ENCODE peak calls at places on chromosomes 11 and 22, in four cellular contexts. I is activated naive CD4-positive, alpha-beta T cell treated with Interleukin-2 at 50 U/mL for 16 hours; R is IMR-90; C is hypothalamus. S is an unnamed sample.

GRCh38 chr11:61736310-61736709 is 16.1 kb upstream of the MYRF start:
- DNase-seq in I (no peak), R (no peak), C (no peak), S (no peak)

GRCh38 chr22:48576333-48577013 is 1251.2 kb downstream of the BRD1 start:
- DNase-seq in I (no peak), R (no peak), C (peak), S (peak)

GRCh38 chr11:5129457-5129877 is 8.7 kb downstream of the OR52A5 start:
- DNase-seq in I (no peak), R (peak), C (no peak), S (no peak)

GRCh38 chr11:41498726-41499125 is 39.3 kb upstream of the LRRC4C start:
- DNase-seq in I (no peak), R (no peak), C (no peak), S (no peak)

GRCh38 chr11:62133328-62134065 is 9.7 kb downstream of the INCENP start:
- DNase-seq in I (no peak), R (no peak), C (no peak), S (no peak)

GRCh38 chr11:952406-953385 is 27.0 kb downstream of the AP2A2 start:
- DNase-seq in I (no peak), R (peak), C (no peak), S (no peak)

GRCh38 chr22:19591568-19591967 is 67.4 kb upstream of the CLDN5 start:
- DNase-seq in I (no peak), R (no peak), C (no peak), S (no peak)

GRCh38 chr22:30241576-30242371 is 4.8 kb downstream of the LIF start:
- DNase-seq in I (no peak), R (peak), C (no peak), S (no peak)

GRCh38 chr22:49632199-49633009 is 195.3 kb downstream of the BRD1 start:
- DNase-seq in I (no peak), R (peak), C (peak), S (peak)

GRCh38 chr11:25037431-25037830 is 540.6 kb downstream of the LUZP2 start:
- DNase-seq in I (no peak), R (no peak), C (no peak), S (no peak)

GRCh38 chr11:66626926-66627325 is 10.5 kb downstream of the RBM14 start:
- DNase-seq in I (no peak), R (no peak), C (no peak), S (no peak)

GRCh38 chr11:123174196-123175183 is 20.6 kb downstream of the CLMP start:
- DNase-seq in I (no peak), R (peak), C (no peak), S (no peak)

GRCh38 chr22:48091656-48092223 is 1329.3 kb downstream of the TBC1D22A start:
- DNase-seq in I (no peak), R (no peak), C (no peak), S (no peak)

GRCh38 chr11:26286472-26287066 is 45.4 kb upstream of the ANO3 start:
- DNase-seq in I (no peak), R (peak), C (no peak), S (no peak)

GRCh38 chr11:304061-304506 is 3.5 kb upstream of the IFITM2 start:
- DNase-seq in I (no peak), R (no peak), C (no peak), S (no peak)

GRCh38 chr22:46331496-46331895 is 4.0 kb upstream of the TRMU start:
- DNase-seq in I (no peak), R (no peak), C (no peak), S (no peak)

GRCh38 chr11:60772666-60773065 is 12.5 kb upstream of the MS4A10 start:
- DNase-seq in I (no peak), R (no peak), C (no peak), S (no peak)

GRCh38 chr11:78808903-78809302 is 234.2 kb upstream of the NARS2 start:
- DNase-seq in I (no peak), R (no peak), C (no peak), S (no peak)

GRCh38 chr11:57751676-57752253 is at the start of gene BTBD18:
- DNase-seq in I (no peak), R (peak), C (no peak), S (no peak)

GRCh38 chr11:116984589-116984988 is 113.6 kb downstream of the SIK3 start:
- DNase-seq in I (no peak), R (peak), C (no peak), S (no peak)

GRCh38 chr11:112412383-112412782 is 151.7 kb upstream of the PLET1 start:
- DNase-seq in I (no peak), R (no peak), C (no peak), S (no peak)

GRCh38 chr11:68663482-68664010 is 20.8 kb upstream of the GAL start:
- DNase-seq in I (no peak), R (no peak), C (no peak), S (no peak)

GRCh38 chr11:70456921-70457532 is 58.7 kb downstream of the CTTN start:
- DNase-seq in I (no peak), R (peak), C (peak), S (peak)

GRCh38 chr11:79170289-79170688 is 270.5 kb downstream of the TENM4 start:
- DNase-seq in I (no peak), R (peak), C (no peak), S (no peak)

GRCh38 chr11:127653071-127653470 is 652.5 kb upstream of the KIRREL3 start:
- DNase-seq in I (no peak), R (no peak), C (no peak), S (no peak)

S was measured in head of caudate nucleus.